ENCODE peak calls at places on chromosome 11, in nine cellular contexts. G is body of pancreas, I is AG09309, N is left ventricle myocardium inferior, A is AG04450, W is BE2C, Z is Calu3, K is Peyer's patch, P is cardiac muscle cell. Q is an unnamed sample.

GRCh38 chr11:124518900-124519541 is 24.4 kb downstream of the OR8B12 start:
- DNase-seq in G (no peak), I (no peak), N (no peak), A (no peak), W (no peak), Z (no peak), K (no peak), P (peak), Q (no peak)

GRCh38 chr11:2266586-2267305 is 3.6 kb downstream of the ASCL2 start:
- DNase-seq in G (no peak), I (no peak), N (no peak), A (no peak), W (no peak), Z (no peak), K (no peak), P (no peak), Q (no peak)

GRCh38 chr11:131897247-131897646 is 526.8 kb downstream of the NTM start:
- DNase-seq in G (no peak), I (no peak), N (no peak), A (no peak), W (no peak), Z (no peak), K (no peak), P (no peak), Q (no peak)

GRCh38 chr11:119567667-119568582 is 145.0 kb upstream of the THY1 start:
- DNase-seq in G (peak), I (peak), N (no peak), A (peak), W (peak), Z (no peak), K (no peak), P (peak), Q (no peak)

GRCh38 chr11:29328961-29329441 is 687.8 kb downstream of the KCNA4 start:
- DNase-seq in G (no peak), I (no peak), N (no peak), A (peak), W (no peak), Z (peak), K (no peak), P (peak), Q (no peak)

GRCh38 chr11:133007020-133007584 is 525.2 kb downstream of the OPCML start:
- DNase-seq in G (no peak), I (no peak), N (no peak), A (no peak), W (no peak), Z (no peak), K (no peak), P (no peak), Q (no peak)

GRCh38 chr11:108324587-108324986 is 101.7 kb downstream of the ATM start:
- DNase-seq in G (no peak), I (peak), N (no peak), A (no peak), W (no peak), Z (no peak), K (no peak), P (peak), Q (no peak)

GRCh38 chr11:13029872-13030271 is 20.8 kb downstream of the RASSF10 start:
- DNase-seq in G (no peak), I (no peak), N (no peak), A (no peak), W (no peak), Z (no peak), K (no peak), P (no peak), Q (no peak)

GRCh38 chr11:63682045-63682915 is 980 bp downstream of the RTN3 start:
- DNase-seq in G (peak), I (no peak), N (peak), A (no peak), W (peak), Z (peak), K (no peak), P (peak), Q (no peak)

GRCh38 chr11:12968101-12968500 is 41.0 kb upstream of the RASSF10 start:
- DNase-seq in G (no peak), I (no peak), N (no peak), A (no peak), W (no peak), Z (no peak), K (no peak), P (no peak), Q (no peak)

GRCh38 chr11:103228807-103229206 is 119.6 kb downstream of the DYNC2H1 start:
- DNase-seq in G (no peak), I (no peak), N (no peak), A (no peak), W (peak), Z (no peak), K (no peak), P (peak), Q (no peak)

GRCh38 chr11:56716379-56716854 is 17.5 kb downstream of the OR9G1 start:
- DNase-seq in G (no peak), I (no peak), N (no peak), A (no peak), W (no peak), Z (no peak), K (no peak), P (no peak), Q (no peak)

GRCh38 chr11:1963864-1964263 is 16.7 kb downstream of the MRPL23 start:
- DNase-seq in G (no peak), I (no peak), N (no peak), A (no peak), W (no peak), Z (no peak), K (no peak), P (no peak), Q (no peak)

GRCh38 chr11:83159901-83160865 is 3.3 kb downstream of the PCF11 start:
- DNase-seq in G (peak), I (no peak), N (no peak), A (no peak), W (no peak), Z (peak), K (no peak), P (peak), Q (no peak)

GRCh38 chr11:114065094-114065493 is 5.6 kb downstream of the ZBTB16 start:
- DNase-seq in G (no peak), I (no peak), N (no peak), A (no peak), W (no peak), Z (no peak), K (no peak), P (no peak), Q (no peak)

GRCh38 chr11:33996498-33997454 is 54.8 kb upstream of the CAPRIN1 start:
- DNase-seq in G (peak), I (peak), N (peak), A (peak), W (peak), Z (peak), K (peak), P (peak), Q (peak)

GRCh38 chr11:4032097-4032496 is 62.5 kb upstream of the RRM1 start:
- DNase-seq in G (no peak), I (no peak), N (no peak), A (no peak), W (no peak), Z (no peak), K (no peak), P (no peak), Q (no peak)

GRCh38 chr11:86475027-86475426 is 100.3 kb downstream of the CCDC81 start:
- DNase-seq in G (no peak), I (no peak), N (no peak), A (no peak), W (no peak), Z (no peak), K (no peak), P (no peak), Q (no peak)

GRCh38 chr11:27596802-27597201 is 90.2 kb upstream of the LIN7C start:
- DNase-seq in G (no peak), I (no peak), N (no peak), A (no peak), W (no peak), Z (no peak), K (no peak), P (no peak), Q (no peak)

GRCh38 chr11:3820971-3821370 is 12.6 kb downstream of the PGAP2 start:
- DNase-seq in G (no peak), I (no peak), N (no peak), A (no peak), W (no peak), Z (no peak), K (no peak), P (no peak), Q (no peak)

GRCh38 chr11:122598971-122599370 is 56.6 kb upstream of the UBASH3B start:
- DNase-seq in G (peak), I (no peak), N (no peak), A (no peak), W (no peak), Z (no peak), K (no peak), P (no peak), Q (no peak)

GRCh38 chr11:32266611-32267010 is 168.7 kb downstream of the WT1 start:
- DNase-seq in G (no peak), I (no peak), N (no peak), A (no peak), W (no peak), Z (no peak), K (no peak), P (peak), Q (no peak)

GRCh38 chr11:69587454-69588081 is 53.4 kb upstream of the CCND1 start:
- DNase-seq in G (no peak), I (peak), N (no peak), A (peak), W (no peak), Z (no peak), K (no peak), P (peak), Q (no peak)

GRCh38 chr11:7582338-7582985 is 68.7 kb downstream of the PPFIBP2 start:
- DNase-seq in G (no peak), I (no peak), N (no peak), A (no peak), W (no peak), Z (no peak), K (no peak), P (peak), Q (no peak)

GRCh38 chr11:122440783-122441701 is 214.5 kb upstream of the UBASH3B start:
- DNase-seq in G (peak), I (no peak), N (peak), A (no peak), W (no peak), Z (no peak), K (no peak), P (peak), Q (peak)

GRCh38 chr11:101617735-101618332 is 34.0 kb upstream of the TRPC6 start:
- DNase-seq in G (no peak), I (no peak), N (no peak), A (no peak), W (no peak), Z (no peak), K (no peak), P (no peak), Q (no peak)

GRCh38 chr11:119476666-119477331 is 53.8 kb upstream of the THY1 start:
- DNase-seq in G (no peak), I (no peak), N (no peak), A (no peak), W (no peak), Z (no peak), K (no peak), P (no peak), Q (peak)

GRCh38 chr11:13942908-13943505 is 19.5 kb upstream of the SPON1 start:
- DNase-seq in G (no peak), I (peak), N (no peak), A (no peak), W (no peak), Z (no peak), K (no peak), P (peak), Q (no peak)

GRCh38 chr11:119297938-119298337 is 19.0 kb downstream of the MCAM start:
- DNase-seq in G (no peak), I (no peak), N (no peak), A (no peak), W (no peak), Z (no peak), K (no peak), P (no peak), Q (no peak)

GRCh38 chr11:76515494-76515893 is 70.7 kb downstream of the EMSY start:
- DNase-seq in G (no peak), I (no peak), N (no peak), A (no peak), W (no peak), Z (no peak), K (no peak), P (no peak), Q (no peak)

GRCh38 chr11:76510060-76511047 is 65.5 kb downstream of the EMSY start:
- DNase-seq in G (no peak), I (peak), N (no peak), A (peak), W (no peak), Z (no peak), K (no peak), P (peak), Q (no peak)

GRCh38 chr11:76513654-76514034 is 68.8 kb downstream of the EMSY start:
- DNase-seq in G (no peak), I (no peak), N (no peak), A (no peak), W (no peak), Z (no peak), K (no peak), P (no peak), Q (no peak)

DNA sequence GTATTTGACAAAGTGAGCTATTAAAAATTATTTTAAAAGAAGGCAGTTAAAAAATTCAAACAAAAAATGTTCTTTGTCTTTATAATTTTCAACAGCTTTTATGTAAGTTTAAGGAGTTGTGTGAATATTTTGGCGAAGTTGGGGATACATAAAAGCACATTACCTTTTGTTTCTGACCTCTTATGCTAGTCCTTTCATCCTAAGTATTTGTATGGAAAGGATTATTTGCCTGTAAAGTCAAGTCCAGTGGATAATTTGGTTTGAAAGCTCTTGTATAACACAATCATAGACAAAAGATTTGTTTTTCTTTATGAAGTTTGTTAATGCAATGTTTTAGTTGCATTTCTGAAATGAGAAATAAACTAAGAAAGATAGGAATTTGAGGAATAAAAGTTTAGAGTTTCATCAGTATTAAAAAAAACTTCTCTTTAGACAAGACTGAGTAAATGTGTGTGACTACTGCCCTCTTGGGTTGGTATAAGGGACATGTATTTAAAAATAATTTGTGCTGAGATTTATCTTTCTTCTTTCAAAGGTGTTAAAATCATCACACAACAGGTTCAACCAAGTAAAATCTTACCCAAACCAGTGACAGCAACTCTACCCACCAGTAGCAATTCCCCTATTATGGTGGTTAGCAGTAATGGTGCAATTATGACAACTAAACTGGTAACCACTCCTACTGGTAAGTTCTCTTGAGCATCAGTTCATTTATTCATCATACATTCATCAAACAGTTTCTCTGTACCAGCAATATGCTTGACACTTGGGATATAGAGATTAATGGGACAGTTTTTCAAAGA is 68.2 kb downstream of the EMSY start:
- DNase-seq in G (no peak), I (peak), N (no peak), A (peak), W (no peak), Z (no peak), K (no peak), P (peak), Q (no peak)
- TF ChIP-seq CTCF in G (peak), I (peak), N (peak), A (peak), W (peak), Z (no peak), K (peak), P (peak), Q (no peak)

DNA sequence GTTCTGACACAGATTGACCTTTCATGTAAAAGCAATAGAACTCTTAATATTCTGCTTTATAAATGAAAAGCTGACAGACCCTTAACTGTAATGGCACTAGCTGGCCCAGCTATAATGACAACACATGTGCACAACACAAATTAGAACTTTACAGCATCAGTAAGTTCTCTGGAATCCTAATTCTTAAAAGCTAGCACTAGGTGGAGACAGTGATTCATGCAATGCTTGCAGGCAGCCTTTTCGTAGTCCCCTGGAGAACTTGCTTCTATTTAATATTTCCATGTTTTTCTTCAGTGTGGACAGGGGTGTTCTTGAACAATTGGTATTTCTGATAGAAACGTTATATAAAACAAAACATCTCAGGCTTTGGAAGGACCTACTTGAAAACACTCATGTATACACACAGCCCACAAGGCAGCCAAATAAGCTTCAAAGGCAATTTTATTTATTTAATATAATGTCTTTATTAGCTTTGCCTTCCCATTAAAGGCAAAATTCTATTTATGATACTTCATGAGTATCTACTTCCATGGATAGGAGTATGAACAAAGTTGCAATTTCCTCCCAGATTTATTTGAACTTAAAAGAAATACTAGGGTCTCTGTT is 374.3 kb upstream of the MPPED2 start:
- DNase-seq in G (no peak), I (peak), N (no peak), A (no peak), W (no peak), Z (peak), K (no peak), P (peak), Q (no peak)
- TF ChIP-seq CTCF in G (peak), I (peak), N (peak), A (peak), W (peak), Z (peak), K (no peak), P (peak), Q (peak)

DNA sequence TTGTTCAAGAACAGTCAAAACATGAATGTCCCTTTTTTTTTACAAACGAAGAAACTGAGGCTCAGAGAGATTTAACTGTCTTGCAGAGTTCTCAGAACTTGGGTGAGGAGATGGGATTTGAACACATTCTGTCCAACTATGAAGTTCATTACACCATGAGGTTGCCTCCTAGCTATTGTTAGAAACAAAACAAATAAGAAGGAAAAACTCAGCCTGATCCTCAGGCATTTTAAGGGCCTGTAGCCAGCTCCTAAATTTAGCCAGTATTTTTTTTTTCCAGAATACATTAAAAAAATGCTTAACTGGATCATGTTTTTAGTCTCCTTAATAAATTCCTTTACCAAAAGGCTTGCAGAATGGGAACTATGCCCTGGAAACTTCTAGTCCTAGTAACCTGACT is 212.0 kb downstream of the CSNK2A3 start:
- DNase-seq in G (no peak), I (no peak), N (no peak), A (no peak), W (no peak), Z (no peak), K (no peak), P (no peak), Q (no peak)
- TF ChIP-seq CTCF in G (no peak), I (no peak), N (no peak), A (no peak), W (no peak), Z (no peak), K (no peak), P (no peak), Q (no peak)

GRCh38 chr11:889686-890475 is 20.7 kb downstream of the CHID1 start:
- DNase-seq in G (no peak), I (no peak), N (no peak), A (no peak), W (no peak), Z (no peak), K (no peak), P (no peak), Q (no peak)
- TF ChIP-seq CTCF in G (no peak), I (no peak), N (no peak), A (no peak), W (no peak), Z (no peak), K (no peak), P (no peak), Q (no peak)

GRCh38 chr11:35619030-35619753 is 932 bp downstream of the FJX1 start:
- DNase-seq in G (peak), I (no peak), N (peak), A (no peak), W (peak), Z (peak), K (peak), P (peak), Q (peak)
- TF ChIP-seq CTCF in G (no peak), I (no peak), N (no peak), A (no peak), W (no peak), Z (no peak), K (no peak), P (no peak), Q (no peak)

GRCh38 chr11:43558556-43559127 is 121.9 kb upstream of the HSD17B12 start:
- DNase-seq in G (no peak), I (no peak), N (no peak), A (no peak), W (no peak), Z (no peak), K (no peak), P (no peak), Q (no peak)

GRCh38 chr11:43556269-43556668 is 124.3 kb upstream of the HSD17B12 start:
- DNase-seq in G (no peak), I (no peak), N (no peak), A (no peak), W (no peak), Z (no peak), K (no peak), P (no peak), Q (no peak)

GRCh38 chr11:43558056-43558455 is 122.5 kb upstream of the HSD17B12 start:
- DNase-seq in G (no peak), I (no peak), N (no peak), A (no peak), W (no peak), Z (no peak), K (no peak), P (no peak), Q (no peak)

GRCh38 chr11:43556892-43557291 is 123.6 kb upstream of the HSD17B12 start:
- DNase-seq in G (no peak), I (no peak), N (no peak), A (no peak), W (no peak), Z (no peak), K (no peak), P (no peak), Q (no peak)

GRCh38 chr11:43557553-43558031 is 122.9 kb upstream of the HSD17B12 start:
- DNase-seq in G (no peak), I (no peak), N (no peak), A (no peak), W (no peak), Z (no peak), K (no peak), P (no peak), Q (no peak)
- TF ChIP-seq CTCF in G (no peak), I (peak), N (peak), A (peak), W (no peak), Z (no peak), K (peak), P (peak), Q (no peak)